ENCODE peak calls at places on chromosomes 2 and 18, in four cellular contexts. Q is thoracic aorta, Z is uterus, G is mammary epithelial cell. R is an unnamed sample. For H3K4me1 and H3K27me3, the result is how much of the 10 kb centered on the place peaks cover.

GRCh38 chr18:62878305-62878704 is 163.0 kb downstream of the PHLPP1 start:
- DNase-seq in Q (no peak), Z (no peak), G (no peak), R (no peak)

GRCh38 chr18:48944634-48945033 is 6.1 kb downstream of the SMAD7 start:
- DNase-seq in Q (no peak), Z (no peak), G (no peak), R (peak)

GRCh38 chr2:112055833-112056625 is 960 bp downstream of the TMEM87B start:
- DNase-seq in Q (peak), Z (peak), G (peak), R (peak)

GRCh38 chr2:241841181-241842066 is 17.3 kb downstream of the PDCD1 start:
- DNase-seq in Q (no peak), Z (no peak), G (no peak), R (no peak)

GRCh38 chr2:100185516-100185915 is 43.1 kb upstream of the AFF3 start:
- DNase-seq in Q (no peak), Z (no peak), G (no peak), R (no peak)

GRCh38 chr2:224584768-224585204 is 377 bp downstream of the CUL3 start:
- DNase-seq in Q (no peak), Z (peak), G (peak), R (peak)

GRCh38 chr2:132804045-132804444 is 134.0 kb upstream of the LYPD1 start:
- DNase-seq in Q (no peak), Z (no peak), G (peak), R (no peak)

GRCh38 chr2:72139471-72139870 is 8.2 kb downstream of the CYP26B1 start:
- DNase-seq in Q (no peak), Z (no peak), G (no peak), R (no peak)

GRCh38 chr2:159982842-159983785 is 79.3 kb downstream of the PLA2R1 start:
- DNase-seq in Q (no peak), Z (no peak), G (no peak), R (no peak)

GRCh38 chr2:210264282-210264681 is 39.0 kb upstream of the ACADL start:
- DNase-seq in Q (no peak), Z (no peak), G (no peak), R (no peak)

GRCh38 chr2:239735131-239735828 is 289.9 kb downstream of the NDUFA10 start:
- DNase-seq in Q (no peak), Z (no peak), G (no peak), R (no peak)

GRCh38 chr18:12091742-12092141 is 1.9 kb upstream of the ANKRD62 start:
- DNase-seq in Q (no peak), Z (no peak), G (no peak), R (peak)

GRCh38 chr2:127508025-127508620 is 18.2 kb downstream of the IWS1 start:
- DNase-seq in Q (no peak), Z (no peak), G (no peak), R (no peak)

GRCh38 chr18:30999186-30999585 is 43.4 kb downstream of the DSC3 start:
- DNase-seq in Q (no peak), Z (no peak), G (no peak), R (no peak)

GRCh38 chr2:113111823-113112287 is 15.5 kb upstream of the IL1RN start:
- DNase-seq in Q (no peak), Z (no peak), G (peak), R (no peak)
- H3K4me1 ChIP-seq in Q (under half), Z (under half), G (under half), R (under half)

DNA sequence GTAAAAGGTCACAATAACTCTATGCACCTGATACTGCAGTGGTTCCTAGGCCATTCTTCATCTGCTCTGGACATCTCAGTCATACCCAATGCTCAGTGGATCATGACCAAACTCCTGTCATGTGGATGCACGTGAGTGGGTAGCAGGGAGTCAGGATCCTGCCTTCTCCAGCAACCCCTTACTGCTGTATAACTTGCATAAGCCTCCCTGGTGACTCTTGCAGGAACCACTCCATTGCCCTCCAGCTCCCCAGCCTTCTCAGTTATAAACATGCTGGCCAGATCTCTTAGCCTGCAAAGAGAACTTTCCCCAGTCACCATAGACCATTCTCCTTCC is 98.6 kb upstream of the ZNF397 start:
- DNase-seq in Q (no peak), Z (no peak), G (no peak), R (no peak)
- H3K27ac ChIP-seq in Q (no peak), Z (no peak), G (no peak), R (no peak)

GRCh38 chr2:73892631-73893329 is at the start of gene ACTG2:
- DNase-seq in Q (no peak), Z (peak), G (no peak), R (no peak)
- H3K27me3 ChIP-seq in Q (under half), Z (under half), G (under half), R (under half)

DNA sequence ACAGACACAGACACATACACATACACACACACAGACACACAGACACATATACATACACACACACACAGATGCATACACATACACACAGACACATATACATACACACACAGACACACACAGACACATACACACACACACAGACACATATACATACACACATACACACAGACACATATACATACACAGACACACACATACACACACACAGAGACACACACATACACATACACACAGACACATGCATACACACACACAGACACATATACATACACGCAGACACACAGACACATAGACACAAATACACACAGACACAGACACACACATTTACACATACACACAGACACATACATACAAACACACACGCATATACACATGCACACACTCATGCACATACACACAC is 81.5 kb upstream of the ARL4C start:
- DNase-seq in Q (no peak), Z (no peak), G (no peak), R (no peak)
- H3K4me1 ChIP-seq in Q (under half), Z (under half), G (under half), R (under half)

GRCh38 chr2:217845251-217845650 is 157.5 kb downstream of the TNS1 start:
- DNase-seq in Q (no peak), Z (no peak), G (no peak), R (no peak)
- H3K27ac ChIP-seq in Q (peak), Z (no peak), G (no peak), R (no peak)

GRCh38 chr2:26615336-26616031 is 25.7 kb downstream of the CIB4 start:
- DNase-seq in Q (no peak), Z (no peak), G (no peak), R (no peak)

GRCh38 chr2:26613241-26614204 is 27.6 kb downstream of the CIB4 start:
- DNase-seq in Q (no peak), Z (no peak), G (no peak), R (peak)

GRCh38 chr2:26612522-26613240 is 28.5 kb downstream of the CIB4 start:
- DNase-seq in Q (no peak), Z (no peak), G (no peak), R (peak)

GRCh38 chr2:26616032-26616863 is 24.9 kb downstream of the CIB4 start:
- DNase-seq in Q (no peak), Z (no peak), G (no peak), R (no peak)

GRCh38 chr2:26614205-26615128 is 26.7 kb downstream of the CIB4 start:
- DNase-seq in Q (no peak), Z (no peak), G (no peak), R (no peak)
- H3K27me3 ChIP-seq in Q (under half), Z (under half), G (under half), R (under half)

R was measured in right cardiac atrium.